ENCODE peak calls at places on chromosomes 6 and 20, in five cellular contexts. K is HCT116, M is breast epithelium, F is endothelial cell of umbilical vein, Z is heart left ventricle. I is an unnamed sample.

GRCh38 chr6:12479885-12480284 is 189.7 kb downstream of the EDN1 start:
- DNase-seq in M (no peak), F (peak), K (no peak), Z (no peak), I (no peak)

GRCh38 chr6:154197176-154197850 is 158.3 kb downstream of the OPRM1 start:
- DNase-seq in F (no peak), K (no peak), M (no peak), Z (no peak), I (no peak)

GRCh38 chr20:24851346-24852019 is 97.6 kb upstream of the CST7 start:
- DNase-seq in M (no peak), F (no peak), Z (no peak), K (no peak), I (no peak)

GRCh38 chr20:54194724-54195438 is 13.0 kb upstream of the PFDN4 start:
- DNase-seq in M (no peak), K (no peak), F (no peak), Z (no peak), I (no peak)

GRCh38 chr6:21163110-21163837 is 430.3 kb upstream of the SOX4 start:
- DNase-seq in K (peak), F (no peak), Z (no peak), M (no peak), I (no peak)

GRCh38 chr20:2751868-2752630 is 48.4 kb downstream of the CPXM1 start:
- DNase-seq in K (no peak), M (no peak), Z (no peak), F (no peak), I (no peak)

GRCh38 chr6:166456360-166457156 is 73.8 kb upstream of the MPC1 start:
- DNase-seq in F (peak), Z (no peak), M (no peak), K (no peak), I (no peak)

GRCh38 chr20:9884061-9884460 is 45.2 kb upstream of the PAK5 start:
- DNase-seq in K (no peak), F (no peak), Z (no peak), M (no peak), I (no peak)

GRCh38 chr20:57664924-57665588 is 44.8 kb downstream of the PMEPA1 start:
- DNase-seq in Z (no peak), K (no peak), M (no peak), F (no peak), I (no peak)

GRCh38 chr20:63132715-63133471 is 83.0 kb downstream of the YTHDF1 start:
- DNase-seq in F (no peak), M (no peak), Z (peak), K (no peak), I (no peak)

GRCh38 chr20:13119583-13119982 is 101.5 kb upstream of the ISM1 start:
- DNase-seq in K (peak), Z (no peak), M (peak), F (peak), I (no peak)

GRCh38 chr6:108560463-108561308 is at the start of gene FOXO3:
- DNase-seq in Z (peak), K (peak), M (peak), F (peak), I (peak)

GRCh38 chr6:108562503-108562993 is 1.8 kb downstream of the FOXO3 start:
- DNase-seq in M (peak), K (peak), Z (peak), F (peak), I (peak)

GRCh38 chr6:108559884-108560462 is 744 bp upstream of the FOXO3 start:
- DNase-seq in M (peak), F (peak), Z (peak), K (no peak), I (peak)

GRCh38 chr6:108563292-108563691 is 2.6 kb downstream of the FOXO3 start:
- DNase-seq in Z (no peak), M (no peak), K (no peak), F (no peak), I (no peak)

GRCh38 chr6:108561742-108562502 is 1.2 kb downstream of the FOXO3 start:
- DNase-seq in Z (peak), K (no peak), F (peak), M (no peak), I (peak)
- H3K27ac ChIP-seq in Z (peak), K (peak), F (no peak), M (peak), I (peak)

GRCh38 chr20:49978685-49979029 is 4.1 kb upstream of the SNAI1 start:
- DNase-seq in Z (no peak), F (no peak), K (no peak), M (no peak), I (no peak)
- TF ChIP-seq CTCF in Z (no peak), F (no peak), K (no peak), M (no peak), I (no peak)

GRCh38 chr6:3403244-3404154 is 53.4 kb downstream of the SLC22A23 start:
- DNase-seq in K (no peak), F (peak), M (no peak), Z (no peak), I (no peak)
- TF ChIP-seq POLR2A in K (no peak), F (no peak), M (no peak), Z (no peak), I (no peak)

GRCh38 chr6:35310265-35310831 is 12.7 kb downstream of the DEF6 start:
- DNase-seq in Z (no peak), M (no peak), F (no peak), K (no peak), I (no peak)

GRCh38 chr6:35311390-35312075 is 13.9 kb downstream of the DEF6 start:
- DNase-seq in F (no peak), M (no peak), Z (no peak), K (no peak), I (no peak)

GRCh38 chr6:35312076-35312762 is 14.6 kb downstream of the DEF6 start:
- DNase-seq in Z (no peak), K (no peak), F (no peak), M (no peak), I (no peak)

GRCh38 chr6:35312763-35313125 is 15.1 kb downstream of the DEF6 start:
- DNase-seq in M (no peak), K (no peak), Z (no peak), F (no peak), I (no peak)

DNA sequence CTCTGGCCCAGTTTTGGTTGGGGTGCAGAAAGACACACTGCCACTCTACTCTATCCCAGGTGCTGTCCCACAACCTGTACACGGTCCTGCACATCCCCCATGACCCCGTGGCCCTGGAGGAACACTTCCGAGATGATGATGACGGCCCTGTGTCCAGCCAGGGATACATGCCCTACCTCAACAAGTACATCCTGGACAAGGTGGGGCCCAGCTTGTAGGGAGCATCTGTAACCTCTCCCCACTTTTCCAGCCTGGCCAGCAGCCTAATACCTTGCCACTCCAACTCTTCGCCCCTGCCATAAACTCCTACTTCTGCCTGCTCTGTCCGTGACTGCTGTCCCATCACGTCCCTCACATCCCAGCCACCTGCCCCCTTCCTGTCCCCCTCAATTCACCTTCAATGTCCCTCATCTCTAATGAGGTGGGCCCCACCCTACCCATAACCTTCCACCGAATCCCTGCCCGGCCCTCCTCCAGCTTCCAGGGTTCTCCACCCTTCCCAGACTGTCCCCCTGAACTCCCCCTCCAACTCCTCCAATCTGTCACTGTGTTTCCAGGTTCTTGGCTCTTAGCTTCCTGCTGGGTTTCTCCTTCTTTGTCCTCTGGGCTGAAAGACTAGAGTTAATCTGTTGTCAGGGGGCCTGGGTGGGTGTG is 12.1 kb downstream of the DEF6 start:
- DNase-seq in M (no peak), K (no peak), Z (no peak), F (no peak), I (no peak)
- H3K27ac ChIP-seq in M (no peak), K (no peak), Z (no peak), F (no peak), I (no peak)

GRCh38 chr20:51747182-51747911 is 20.8 kb downstream of the ATP9A start:
- DNase-seq in F (no peak), K (no peak), M (no peak), Z (no peak), I (no peak)

GRCh38 chr20:51749674-51750036 is 18.5 kb downstream of the ATP9A start:
- DNase-seq in Z (no peak), K (no peak), M (no peak), F (peak), I (no peak)

GRCh38 chr20:51740838-51741237 is 27.4 kb downstream of the ATP9A start:
- DNase-seq in K (no peak), F (no peak), M (no peak), Z (no peak), I (no peak)

GRCh38 chr20:51750037-51750769 is 18.0 kb downstream of the ATP9A start:
- DNase-seq in K (peak), Z (peak), F (peak), M (peak), I (peak)

GRCh38 chr20:51745804-51746203 is 22.4 kb downstream of the ATP9A start:
- DNase-seq in F (no peak), M (no peak), K (no peak), Z (no peak), I (no peak)
- TF ChIP-seq CTCF in F (no peak), M (no peak), K (no peak), Z (no peak), I (no peak)

DNA sequence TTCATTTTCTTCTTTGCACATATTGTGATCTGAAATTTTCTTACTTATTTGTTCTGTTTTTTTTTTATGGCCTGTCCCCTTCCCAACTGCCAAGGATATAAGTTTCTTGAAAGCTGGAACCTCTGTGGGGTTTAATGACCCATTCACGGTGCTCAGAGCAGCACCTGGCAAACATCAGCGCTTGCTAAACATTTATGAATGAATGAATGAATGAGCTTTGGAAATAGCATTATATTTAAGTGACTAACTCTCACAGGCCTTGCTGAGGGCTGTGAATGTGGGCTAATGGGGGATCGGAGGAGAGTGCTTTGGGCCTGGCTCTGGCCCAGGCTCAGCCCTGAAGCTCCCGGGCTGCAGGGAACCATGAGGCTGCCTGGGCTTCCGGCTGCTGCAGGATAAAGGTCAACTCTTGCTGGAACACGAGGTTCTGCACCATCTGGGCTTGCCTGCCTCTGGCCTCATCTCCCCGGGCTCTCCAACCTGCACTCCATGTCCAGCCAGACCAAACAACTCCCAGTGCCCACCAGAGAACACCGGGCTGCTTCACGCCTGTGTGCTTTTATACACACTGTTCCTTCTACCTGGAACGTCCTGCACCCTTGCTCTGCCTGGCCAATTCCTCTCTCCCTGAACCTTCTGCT is 14.6 kb upstream of the ARMC12 start:
- DNase-seq in K (no peak), Z (no peak), M (no peak), F (no peak), I (peak)
- TF ChIP-seq POLR2A in K (no peak), Z (no peak), M (no peak), F (no peak), I (no peak)

DNA sequence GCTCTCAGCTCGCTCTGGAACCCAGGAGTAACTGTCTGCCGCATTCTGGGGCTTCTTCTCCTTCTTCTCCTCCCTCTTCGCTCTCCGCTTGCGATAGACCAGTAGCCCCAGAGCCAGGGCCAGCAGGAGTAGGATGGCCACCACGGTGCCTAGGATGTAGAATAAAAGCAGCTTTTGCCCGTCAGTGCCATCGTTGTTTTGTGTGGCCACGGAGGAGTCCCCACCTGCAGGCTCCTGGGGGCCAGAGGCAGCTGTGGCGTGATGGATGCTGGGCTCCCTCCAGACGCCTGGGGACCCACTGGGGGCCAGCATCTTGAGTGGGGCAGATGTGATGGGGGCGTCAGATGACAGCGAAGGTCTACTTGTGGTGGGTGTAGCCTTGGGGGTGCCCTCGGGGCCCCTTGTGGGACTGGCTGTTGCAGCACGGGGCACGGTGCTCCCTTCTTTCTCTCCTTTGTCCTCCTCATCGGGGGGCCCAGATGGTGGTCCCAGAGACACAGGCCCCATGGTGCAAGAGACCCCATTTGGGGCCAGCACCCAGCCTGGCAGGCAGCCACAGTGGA is 1.8 kb downstream of the CD93 start:
- DNase-seq in Z (no peak), F (peak), M (no peak), K (no peak), I (no peak)
- H3K27ac ChIP-seq in Z (peak), F (peak), M (peak), K (no peak), I (peak)